ENCODE peak calls at places on chromosomes 1 and 21, in four cellular contexts. T is IMR-90, Y is SK-N-SH, M is tibial artery. G is an unnamed sample. For H3K36me3, the result is how much of the 10 kb centered on the place peaks cover.

GRCh38 chr1:109882288-109883245 is 28.1 kb upstream of the CSF1 start:
- DNase-seq in T (no peak), Y (no peak), M (no peak), G (peak)

GRCh38 chr21:32061755-32062154 is 188.9 kb downstream of the HUNK start:
- DNase-seq in T (no peak), Y (no peak), M (no peak), G (no peak)

GRCh38 chr1:41664861-41665640 is 180.6 kb upstream of the EDN2 start:
- DNase-seq in T (peak), Y (no peak), M (peak), G (no peak)

GRCh38 chr1:95067069-95067468 is 5.7 kb downstream of the ALG14 start:
- DNase-seq in T (no peak), Y (no peak), M (no peak), G (no peak)

GRCh38 chr1:178776553-178776952 is 51.5 kb downstream of the RALGPS2 start:
- DNase-seq in T (no peak), Y (no peak), M (no peak), G (no peak)

GRCh38 chr1:145545055-145545454 is 62.7 kb upstream of the GPR89A start:
- DNase-seq in T (peak), Y (no peak), M (no peak), G (no peak)

GRCh38 chr1:184870319-184870718 is 104.0 kb downstream of the NIBAN1 start:
- DNase-seq in T (no peak), Y (no peak), M (no peak), G (no peak)

GRCh38 chr1:85865183-85865582 is 156.9 kb upstream of the ZNHIT6 start:
- DNase-seq in T (peak), Y (no peak), M (no peak), G (no peak)

GRCh38 chr1:115496904-115497527 is 144.8 kb upstream of the VANGL1 start:
- DNase-seq in T (peak), Y (no peak), M (no peak), G (no peak)

GRCh38 chr1:151547119-151547899 is 7.2 kb downstream of the TUFT1 start:
- DNase-seq in T (peak), Y (no peak), M (peak), G (peak)

GRCh38 chr1:65309317-65310077 is at the start of gene DNAJC6:
- DNase-seq in T (peak), Y (peak), M (peak), G (peak)

GRCh38 chr21:26918318-26919065 is 48.4 kb downstream of the ADAMTS5 start:
- DNase-seq in T (peak), Y (no peak), M (no peak), G (no peak)

GRCh38 chr1:68016364-68016763 is 34.1 kb downstream of the DIRAS3 start:
- DNase-seq in T (peak), Y (no peak), M (no peak), G (no peak)

GRCh38 chr21:36229181-36229580 is 72.6 kb downstream of the DOP1B start:
- DNase-seq in T (no peak), Y (no peak), M (no peak), G (no peak)

GRCh38 chr1:9473032-9473792 is 66.1 kb upstream of the SLC25A33 start:
- DNase-seq in T (peak), Y (peak), M (peak), G (peak)

GRCh38 chr1:58814251-58815068 is 30.6 kb upstream of the JUN start:
- DNase-seq in T (peak), Y (no peak), M (peak), G (peak)

GRCh38 chr1:63955746-63956145 is 181.9 kb downstream of the ROR1 start:
- DNase-seq in T (peak), Y (no peak), M (no peak), G (no peak)

GRCh38 chr1:101444873-101445618 is 208.2 kb downstream of the S1PR1 start:
- DNase-seq in T (no peak), Y (no peak), M (no peak), G (no peak)

GRCh38 chr1:214403431-214403830 is 122.5 kb downstream of the SMYD2 start:
- DNase-seq in T (peak), Y (no peak), M (no peak), G (no peak)

GRCh38 chr1:81584398-81584797 is 216.3 kb upstream of the ADGRL2 start:
- DNase-seq in T (peak), Y (no peak), M (no peak), G (no peak)

GRCh38 chr21:45128613-45129226 is 54.3 kb downstream of the ADARB1 start:
- DNase-seq in T (peak), Y (peak), M (peak), G (peak)

GRCh38 chr1:154407021-154407865 is 2.1 kb downstream of the IL6R start:
- DNase-seq in T (no peak), Y (no peak), M (no peak), G (no peak)

GRCh38 chr1:236015539-236015938 is 49.4 kb downstream of the NID1 start:
- DNase-seq in T (no peak), Y (no peak), M (no peak), G (no peak)
- H3K36me3 ChIP-seq in T (under half), Y (under half), M (half or more), G (under half)

DNA sequence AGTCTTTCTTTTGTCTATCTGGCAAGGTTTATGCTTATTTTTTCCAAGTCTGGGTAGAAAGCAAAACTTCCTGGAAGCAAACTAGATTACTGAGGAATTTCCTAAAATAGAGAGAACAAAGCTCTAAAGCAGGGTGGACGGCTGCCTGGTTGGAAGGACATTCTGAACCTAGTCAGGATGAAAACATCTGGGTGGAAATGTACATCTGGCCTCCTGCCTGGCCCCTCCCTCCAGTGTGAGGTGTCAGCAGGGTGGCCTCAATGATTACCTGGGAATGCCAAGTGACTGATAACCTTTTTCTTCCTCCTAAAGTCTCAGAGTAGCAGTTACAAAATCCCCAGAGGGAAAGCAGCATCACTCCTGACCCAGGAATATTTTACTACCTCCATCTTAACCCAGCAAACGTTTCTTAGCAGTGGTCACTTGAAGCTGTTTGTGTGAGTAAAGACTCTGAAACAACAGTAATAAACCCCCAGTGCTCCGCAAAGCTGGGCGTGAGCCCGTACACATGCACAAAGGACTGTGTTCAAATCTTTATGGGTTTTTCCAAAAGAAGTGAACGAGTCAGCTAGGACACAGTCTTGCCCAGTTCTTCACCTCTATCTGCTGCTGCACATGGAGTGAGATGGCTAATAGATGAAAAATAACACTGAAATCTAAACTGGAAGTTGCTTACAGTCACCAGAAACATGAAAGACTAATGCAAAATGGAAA is 18.9 kb downstream of the ANGPTL7 start:
- DNase-seq in T (no peak), Y (no peak), M (peak), G (no peak)
- H3K36me3 ChIP-seq in T (half or more), Y (half or more), M (half or more), G (half or more)

GRCh38 chr1:160618327-160618726 is 28.5 kb downstream of the SLAMF1 start:
- DNase-seq in T (no peak), Y (no peak), M (no peak), G (no peak)
- H3K36me3 ChIP-seq in T (under half), Y (under half), M (under half), G (under half)

GRCh38 chr1:19165501-19165900 is 44.6 kb downstream of the UBR4 start:
- DNase-seq in T (no peak), Y (no peak), M (no peak), G (no peak)

GRCh38 chr1:19164274-19165015 is 45.6 kb downstream of the UBR4 start:
- DNase-seq in T (no peak), Y (no peak), M (no peak), G (no peak)

GRCh38 chr1:19167140-19167539 is 42.9 kb downstream of the UBR4 start:
- DNase-seq in T (no peak), Y (no peak), M (no peak), G (no peak)

GRCh38 chr1:19163261-19163660 is 46.8 kb downstream of the UBR4 start:
- DNase-seq in T (peak), Y (no peak), M (peak), G (no peak)

GRCh38 chr1:19166066-19166465 is 44.0 kb downstream of the UBR4 start:
- DNase-seq in T (no peak), Y (no peak), M (no peak), G (no peak)
- H3K36me3 ChIP-seq in T (half or more), Y (half or more), M (half or more), G (half or more)

GRCh38 chr1:16376971-16377370 is 9.9 kb downstream of the SZRD1 start:
- DNase-seq in T (no peak), Y (no peak), M (no peak), G (no peak)
- H3K36me3 ChIP-seq in T (under half), Y (under half), M (under half), G (under half)

DNA sequence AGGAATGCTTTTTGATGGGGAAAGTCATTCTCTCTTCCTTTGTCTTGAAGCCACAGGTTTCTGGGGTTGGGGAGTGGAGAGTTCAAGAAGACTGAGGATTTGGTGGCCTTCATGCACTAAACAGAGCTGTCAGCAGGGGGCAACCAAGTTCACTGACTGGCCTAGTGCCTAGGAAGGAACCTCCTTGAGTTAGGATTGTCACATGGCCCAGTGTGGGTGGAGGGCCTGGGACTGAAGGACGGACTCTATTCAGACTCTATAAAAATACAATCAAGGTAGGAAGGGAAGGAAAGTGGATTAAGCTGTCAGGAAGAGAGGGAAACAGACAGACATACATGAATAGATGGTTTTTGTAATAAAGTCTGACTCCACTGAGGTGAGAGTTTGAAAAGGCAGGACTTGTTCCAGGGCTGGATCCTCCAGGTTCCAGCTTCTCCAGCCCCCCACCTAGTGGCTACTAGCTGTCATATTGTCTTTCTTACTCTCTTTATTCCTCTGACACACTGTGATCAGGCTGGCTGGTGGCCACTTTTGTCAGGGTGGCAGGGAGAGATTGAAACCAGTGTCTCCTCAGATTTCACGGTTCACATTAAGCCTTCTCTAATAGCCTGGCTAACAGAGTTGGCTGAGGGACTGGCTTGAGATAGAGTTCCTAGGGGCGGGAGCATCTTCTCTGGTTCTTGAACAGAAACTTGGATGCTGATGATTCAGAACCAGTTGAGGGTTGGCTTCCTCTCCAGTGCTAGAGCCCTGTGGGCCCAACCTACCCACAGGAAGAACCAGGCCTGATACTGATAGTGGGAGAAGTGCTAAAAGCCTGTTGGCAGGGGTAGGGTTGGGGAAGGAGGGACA is 4.1 kb upstream of the SH3BGRL3 start:
- DNase-seq in T (peak), Y (peak), M (peak), G (peak)
- H3K36me3 ChIP-seq in T (under half), Y (under half), M (under half), G (under half)

GRCh38 chr1:228156941-228157351 is 7.2 kb downstream of the GJC2 start:
- DNase-seq in T (no peak), Y (no peak), M (no peak), G (peak)
- H3K36me3 ChIP-seq in T (under half), Y (under half), M (under half), G (under half)

DNA sequence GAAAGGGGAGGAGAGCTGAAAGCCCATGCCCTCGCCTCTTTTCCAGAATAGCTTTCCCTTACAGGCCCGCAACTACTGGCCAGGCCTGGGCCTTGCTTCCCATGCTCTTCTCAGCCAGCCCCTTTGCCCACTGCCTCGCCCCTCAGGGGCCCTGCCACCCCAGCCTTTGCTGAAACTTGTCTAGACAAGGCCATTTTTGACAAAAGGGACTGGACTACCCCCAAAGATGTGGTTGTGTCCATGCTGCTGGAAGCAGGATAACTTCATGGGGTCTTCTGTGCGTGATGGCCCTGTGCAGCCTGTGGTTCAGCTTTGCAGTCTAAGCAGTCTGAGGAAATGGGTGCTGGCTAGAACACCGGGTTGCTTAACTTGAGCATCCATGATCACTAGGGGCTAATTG is 36.6 kb downstream of the NTPCR start:
- DNase-seq in T (no peak), Y (no peak), M (no peak), G (peak)
- H3K36me3 ChIP-seq in T (under half), Y (under half), M (under half), G (under half)

G was measured in H7.